ENCODE peak calls at places on chromosomes 11 and 22, in six cellular contexts. One of them, this sample, is unnamed.

GRCh38 chr22:40215266-40215665 is 37.5 kb downstream of the TNRC6B start:
- DNase-seq in PC-3: no peak
- DNase-seq in stomach: peak
- DNase-seq in IMR-90: no peak
- DNase-seq in GM10248: no peak
- DNase-seq in heart left ventricle: peak
- DNase-seq in this sample: peak

GRCh38 chr11:12683857-12684256 is 9.6 kb downstream of the TEAD1 start:
- DNase-seq in stomach: no peak
- DNase-seq in heart left ventricle: no peak
- DNase-seq in PC-3: peak
- DNase-seq in GM10248: no peak
- DNase-seq in IMR-90: no peak
- DNase-seq in this sample: no peak

GRCh38 chr11:36449566-36450390 is 60.3 kb downstream of the TRAF6 start:
- DNase-seq in heart left ventricle: no peak
- DNase-seq in IMR-90: no peak
- DNase-seq in stomach: no peak
- DNase-seq in PC-3: no peak
- DNase-seq in GM10248: peak
- DNase-seq in this sample: no peak

GRCh38 chr11:126676536-126676935 is 321.1 kb downstream of the ST3GAL4 start:
- DNase-seq in GM10248: no peak
- DNase-seq in IMR-90: no peak
- DNase-seq in heart left ventricle: no peak
- DNase-seq in PC-3: no peak
- DNase-seq in stomach: no peak
- DNase-seq in this sample: no peak

GRCh38 chr11:42647993-42648392 is 663.8 kb upstream of the API5 start:
- DNase-seq in stomach: no peak
- DNase-seq in IMR-90: no peak
- DNase-seq in heart left ventricle: no peak
- DNase-seq in PC-3: no peak
- DNase-seq in GM10248: no peak
- DNase-seq in this sample: no peak

GRCh38 chr22:26362471-26362870 is 66.6 kb upstream of the ASPHD2 start:
- DNase-seq in IMR-90: peak
- DNase-seq in heart left ventricle: no peak
- DNase-seq in stomach: no peak
- DNase-seq in GM10248: no peak
- DNase-seq in PC-3: no peak
- DNase-seq in this sample: no peak

GRCh38 chr22:17501679-17502285 is 61.5 kb upstream of the SLC25A18 start:
- DNase-seq in GM10248: peak
- DNase-seq in IMR-90: peak
- DNase-seq in heart left ventricle: no peak
- DNase-seq in PC-3: peak
- DNase-seq in stomach: no peak
- DNase-seq in this sample: no peak

GRCh38 chr22:45612451-45612901 is 59.2 kb upstream of the ATXN10 start:
- DNase-seq in heart left ventricle: peak
- DNase-seq in stomach: no peak
- DNase-seq in GM10248: no peak
- DNase-seq in IMR-90: peak
- DNase-seq in PC-3: peak
- DNase-seq in this sample: no peak

GRCh38 chr11:95585071-95585751 is 204.4 kb downstream of the FAM76B start:
- DNase-seq in stomach: no peak
- DNase-seq in IMR-90: peak
- DNase-seq in heart left ventricle: no peak
- DNase-seq in PC-3: no peak
- DNase-seq in GM10248: no peak
- DNase-seq in this sample: no peak

GRCh38 chr11:66146940-66147339 is 76.9 kb downstream of the PACS1 start:
- DNase-seq in GM10248: no peak
- DNase-seq in stomach: no peak
- DNase-seq in IMR-90: no peak
- DNase-seq in heart left ventricle: no peak
- DNase-seq in PC-3: no peak
- DNase-seq in this sample: no peak

GRCh38 chr11:69812927-69813326 is 6.3 kb downstream of the FGF3 start:
- DNase-seq in heart left ventricle: no peak
- DNase-seq in IMR-90: no peak
- DNase-seq in stomach: no peak
- DNase-seq in PC-3: no peak
- DNase-seq in GM10248: no peak
- DNase-seq in this sample: no peak

GRCh38 chr11:69814902-69815301 is 4.3 kb downstream of the FGF3 start:
- DNase-seq in PC-3: no peak
- DNase-seq in GM10248: no peak
- DNase-seq in heart left ventricle: no peak
- DNase-seq in IMR-90: no peak
- DNase-seq in stomach: no peak
- DNase-seq in this sample: no peak

GRCh38 chr11:69812256-69812655 is 7.0 kb downstream of the FGF3 start:
- DNase-seq in PC-3: no peak
- DNase-seq in GM10248: no peak
- DNase-seq in heart left ventricle: no peak
- DNase-seq in IMR-90: no peak
- DNase-seq in stomach: no peak
- DNase-seq in this sample: no peak

GRCh38 chr11:69814411-69814810 is 4.8 kb downstream of the FGF3 start:
- DNase-seq in stomach: no peak
- DNase-seq in heart left ventricle: no peak
- DNase-seq in PC-3: no peak
- DNase-seq in GM10248: no peak
- DNase-seq in IMR-90: no peak
- DNase-seq in this sample: no peak

GRCh38 chr11:69813839-69814238 is 5.4 kb downstream of the FGF3 start:
- DNase-seq in GM10248: no peak
- DNase-seq in PC-3: no peak
- DNase-seq in stomach: no peak
- DNase-seq in IMR-90: no peak
- DNase-seq in heart left ventricle: no peak
- DNase-seq in this sample: no peak
- TF ChIP-seq CTCF in GM10248: no peak
- TF ChIP-seq CTCF in PC-3: no peak
- TF ChIP-seq CTCF in stomach: no peak
- TF ChIP-seq CTCF in IMR-90: no peak
- TF ChIP-seq CTCF in heart left ventricle: no peak
- TF ChIP-seq CTCF in this sample: no peak

DNA sequence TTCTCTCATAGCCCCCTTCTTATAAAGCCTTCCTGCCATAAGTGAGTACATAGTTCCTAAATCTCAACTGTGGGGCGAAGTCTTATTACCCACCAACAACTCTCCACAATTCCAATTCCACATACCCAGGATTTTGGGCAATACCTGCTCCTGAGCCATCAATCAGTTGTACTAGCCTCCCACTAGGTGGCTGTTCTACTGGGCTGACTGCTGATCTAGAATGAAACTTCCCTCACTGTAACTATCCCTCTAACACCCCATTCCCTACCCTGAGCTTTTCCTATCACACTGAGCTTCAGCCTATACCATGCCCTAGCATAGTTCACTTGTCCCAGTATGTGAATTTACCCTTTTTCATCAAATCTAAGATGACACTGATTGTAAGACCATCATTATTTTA is 52.5 kb downstream of the RRAS2 start:
- DNase-seq in GM10248: no peak
- DNase-seq in PC-3: peak
- DNase-seq in heart left ventricle: no peak
- DNase-seq in stomach: no peak
- DNase-seq in IMR-90: no peak
- DNase-seq in this sample: no peak
- TF ChIP-seq CTCF in GM10248: no peak
- TF ChIP-seq CTCF in PC-3: peak
- TF ChIP-seq CTCF in heart left ventricle: no peak
- TF ChIP-seq CTCF in stomach: no peak
- TF ChIP-seq CTCF in IMR-90: no peak
- TF ChIP-seq CTCF in this sample: no peak

GRCh38 chr11:78417888-78418583 is 416 bp upstream of the GAB2 start:
- DNase-seq in GM10248: peak
- DNase-seq in IMR-90: peak
- DNase-seq in heart left ventricle: peak
- DNase-seq in PC-3: peak
- DNase-seq in stomach: peak
- DNase-seq in this sample: peak
- TF ChIP-seq CTCF in GM10248: peak
- TF ChIP-seq CTCF in IMR-90: peak
- TF ChIP-seq CTCF in heart left ventricle: no peak
- TF ChIP-seq CTCF in PC-3: no peak
- TF ChIP-seq CTCF in stomach: no peak
- TF ChIP-seq CTCF in this sample: peak

GRCh38 chr11:85664561-85665481 is at the start of gene CREBZF:
- DNase-seq in GM10248: peak
- DNase-seq in heart left ventricle: peak
- DNase-seq in stomach: peak
- DNase-seq in IMR-90: peak
- DNase-seq in PC-3: peak
- DNase-seq in this sample: peak
- TF ChIP-seq CTCF in GM10248: no peak
- TF ChIP-seq CTCF in heart left ventricle: no peak
- TF ChIP-seq CTCF in stomach: no peak
- TF ChIP-seq CTCF in IMR-90: no peak
- TF ChIP-seq CTCF in PC-3: no peak
- TF ChIP-seq CTCF in this sample: peak

This sample was measured in type B pancreatic cell.